ENCODE peak calls at places on chromosome 14, in eight cellular contexts. I is Caco-2, W is adipocyte, N is glutamatergic neuron, K is GM03348, Z is RWPE2, U is NCI-H1105 treated with DMSO at 0.1 percent for 48 hours, D is T-helper 1 cell. G is an unnamed sample.

GRCh38 chr14:75283162-75283883 is 4.7 kb downstream of the FOS start:
- DNase-seq in I (peak), W (peak), N (no peak), K (no peak), Z (no peak), U (no peak), D (peak), G (no peak)

GRCh38 chr14:68306934-68307758 is 485.7 kb downstream of the ZFP36L1 start:
- DNase-seq in I (peak), W (peak), N (no peak), K (no peak), Z (no peak), U (peak), D (no peak), G (no peak)

GRCh38 chr14:34465069-34465859 is 3.2 kb upstream of the SPTSSA start:
- DNase-seq in I (no peak), W (no peak), N (no peak), K (no peak), Z (no peak), U (no peak), D (no peak), G (peak)

GRCh38 chr14:30291216-30291615 is 267.7 kb upstream of the G2E3 start:
- DNase-seq in I (no peak), W (peak), N (no peak), K (peak), Z (no peak), U (no peak), D (no peak), G (peak)

GRCh38 chr14:51139221-51139681 is 44.3 kb upstream of the TRIM9 start:
- DNase-seq in I (no peak), W (no peak), N (no peak), K (no peak), Z (no peak), U (no peak), D (no peak), G (no peak)

GRCh38 chr14:22315336-22315735 is 273.7 kb downstream of the DAD1 start:
- DNase-seq in I (no peak), W (no peak), N (no peak), K (no peak), Z (no peak), U (no peak), D (no peak), G (no peak)

GRCh38 chr14:70208380-70208779 is 19.6 kb upstream of the SLC8A3 start:
- DNase-seq in I (no peak), W (no peak), N (no peak), K (no peak), Z (no peak), U (no peak), D (no peak), G (no peak)

GRCh38 chr14:60215127-60215444 is 33.9 kb upstream of the PPM1A start:
- DNase-seq in I (no peak), W (no peak), N (no peak), K (no peak), Z (no peak), U (no peak), D (no peak), G (no peak)

GRCh38 chr14:51860164-51860835 is at the start of gene GNG2:
- DNase-seq in I (peak), W (peak), N (peak), K (peak), Z (peak), U (peak), D (peak), G (no peak)

GRCh38 chr14:95499354-95499750 is 17.1 kb downstream of the SYNE3 start:
- DNase-seq in I (peak), W (no peak), N (no peak), K (no peak), Z (no peak), U (no peak), D (no peak), G (no peak)

GRCh38 chr14:89121961-89122675 is 294.9 kb downstream of the FOXN3 start:
- DNase-seq in I (no peak), W (no peak), N (peak), K (no peak), Z (no peak), U (peak), D (no peak), G (no peak)

GRCh38 chr14:93727917-93728650 is 60.2 kb downstream of the PRIMA1 start:
- DNase-seq in I (no peak), W (no peak), N (no peak), K (no peak), Z (no peak), U (no peak), D (no peak), G (no peak)

GRCh38 chr14:96083667-96084320 is 44.6 kb downstream of the C14orf132 start:
- DNase-seq in I (no peak), W (no peak), N (no peak), K (no peak), Z (peak), U (peak), D (no peak), G (no peak)

GRCh38 chr14:69711471-69712216 is 55.3 kb upstream of the SRSF5 start:
- DNase-seq in I (no peak), W (no peak), N (no peak), K (no peak), Z (no peak), U (peak), D (no peak), G (no peak)

GRCh38 chr14:29712586-29712985 is 215.1 kb downstream of the PRKD1 start:
- DNase-seq in I (no peak), W (no peak), N (no peak), K (no peak), Z (no peak), U (peak), D (no peak), G (no peak)

GRCh38 chr14:21238823-21239518 is 30.3 kb downstream of the HNRNPC start:
- DNase-seq in I (no peak), W (no peak), N (no peak), K (no peak), Z (no peak), U (no peak), D (no peak), G (no peak)

GRCh38 chr14:55628426-55628825 is 48.4 kb downstream of the KTN1 start:
- DNase-seq in I (no peak), W (no peak), N (no peak), K (no peak), Z (no peak), U (no peak), D (no peak), G (no peak)

GRCh38 chr14:64502476-64503183 is 1.0 kb downstream of the ZBTB25 start:
- DNase-seq in I (peak), W (peak), N (no peak), K (no peak), Z (no peak), U (peak), D (peak), G (no peak)

GRCh38 chr14:106346534-106347290 is 820.3 kb downstream of the TMEM121 start:
- DNase-seq in I (no peak), W (no peak), N (no peak), K (no peak), Z (no peak), U (no peak), D (no peak), G (no peak)

GRCh38 chr14:102442241-102443211 is 67.0 kb downstream of the ANKRD9 start:
- DNase-seq in I (peak), W (no peak), N (no peak), K (no peak), Z (no peak), U (no peak), D (no peak), G (no peak)

GRCh38 chr14:101654051-101654450 is 92.8 kb downstream of the DIO3 start:
- DNase-seq in I (no peak), W (no peak), N (no peak), K (no peak), Z (no peak), U (no peak), D (no peak), G (no peak)